ENCODE peak calls at places on chromosomes 3 and 15, in four cellular contexts. One of them, this sample, is unnamed. For H3K4me1, the result is how much of the 10 kb centered on the place peaks cover.

GRCh38 chr3:35200056-35200455 is 439.3 kb upstream of the ARPP21 start:
- DNase-seq in heart left ventricle: no peak
- DNase-seq in ovary: no peak
- DNase-seq in mesendoderm: peak
- DNase-seq in this sample: no peak

GRCh38 chr3:126212629-126213375 is 32.4 kb upstream of the ALDH1L1 start:
- DNase-seq in heart left ventricle: peak
- DNase-seq in ovary: peak
- DNase-seq in mesendoderm: peak
- DNase-seq in this sample: peak

GRCh38 chr3:137020888-137021287 is 63.1 kb downstream of the IL20RB start:
- DNase-seq in heart left ventricle: no peak
- DNase-seq in ovary: no peak
- DNase-seq in mesendoderm: no peak
- DNase-seq in this sample: no peak

GRCh38 chr3:161649900-161650484 is 153.4 kb downstream of the OTOL1 start:
- DNase-seq in heart left ventricle: no peak
- DNase-seq in ovary: no peak
- DNase-seq in mesendoderm: peak
- DNase-seq in this sample: no peak

GRCh38 chr3:32820971-32821685 is 3.3 kb downstream of the TRIM71 start:
- DNase-seq in heart left ventricle: no peak
- DNase-seq in ovary: no peak
- DNase-seq in mesendoderm: no peak
- DNase-seq in this sample: no peak

GRCh38 chr3:43246956-43247355 is 39.4 kb upstream of the SNRK start:
- DNase-seq in heart left ventricle: peak
- DNase-seq in ovary: no peak
- DNase-seq in mesendoderm: peak
- DNase-seq in this sample: no peak

GRCh38 chr3:180646187-180646790 is 33.0 kb downstream of the CCDC39 start:
- DNase-seq in heart left ventricle: no peak
- DNase-seq in ovary: no peak
- DNase-seq in mesendoderm: peak
- DNase-seq in this sample: no peak

GRCh38 chr3:66377800-66378199 is 123.0 kb downstream of the LRIG1 start:
- DNase-seq in heart left ventricle: no peak
- DNase-seq in ovary: no peak
- DNase-seq in mesendoderm: no peak
- DNase-seq in this sample: no peak

GRCh38 chr15:90035835-90036220 is 34.7 kb downstream of the ZNF710 start:
- DNase-seq in heart left ventricle: peak
- DNase-seq in ovary: no peak
- DNase-seq in mesendoderm: no peak
- DNase-seq in this sample: peak

GRCh38 chr15:70192041-70192440 is 94.3 kb upstream of the TLE3 start:
- DNase-seq in heart left ventricle: no peak
- DNase-seq in ovary: no peak
- DNase-seq in mesendoderm: no peak
- DNase-seq in this sample: no peak

GRCh38 chr15:74619916-74620635 is 4.4 kb downstream of the CLK3 start:
- DNase-seq in heart left ventricle: no peak
- DNase-seq in ovary: no peak
- DNase-seq in mesendoderm: no peak
- DNase-seq in this sample: no peak

GRCh38 chr15:96053039-96054021 is 277.2 kb upstream of the NR2F2 start:
- DNase-seq in heart left ventricle: peak
- DNase-seq in ovary: peak
- DNase-seq in mesendoderm: peak
- DNase-seq in this sample: no peak

GRCh38 chr3:197306374-197307086 is 8.1 kb upstream of the DLG1 start:
- DNase-seq in heart left ventricle: no peak
- DNase-seq in ovary: no peak
- DNase-seq in mesendoderm: peak
- DNase-seq in this sample: no peak

GRCh38 chr3:71026634-71027578 is 556.6 kb downstream of the FOXP1 start:
- DNase-seq in heart left ventricle: no peak
- DNase-seq in ovary: no peak
- DNase-seq in mesendoderm: no peak
- DNase-seq in this sample: no peak

GRCh38 chr3:89113887-89114840 is 6.7 kb downstream of the EPHA3 start:
- DNase-seq in heart left ventricle: peak
- DNase-seq in ovary: peak
- DNase-seq in mesendoderm: peak
- DNase-seq in this sample: peak

GRCh38 chr3:39524107-39524506 is 56.6 kb downstream of the MOBP start:
- DNase-seq in heart left ventricle: no peak
- DNase-seq in ovary: no peak
- DNase-seq in mesendoderm: peak
- DNase-seq in this sample: no peak

GRCh38 chr3:161927131-161927530 is 430.5 kb downstream of the OTOL1 start:
- DNase-seq in heart left ventricle: no peak
- DNase-seq in ovary: no peak
- DNase-seq in mesendoderm: no peak
- DNase-seq in this sample: no peak

GRCh38 chr3:132659000-132659369 is 624 bp downstream of the ACAD11 start:
- DNase-seq in heart left ventricle: no peak
- DNase-seq in ovary: no peak
- DNase-seq in mesendoderm: no peak
- DNase-seq in this sample: no peak

GRCh38 chr3:70982700-70983140 is 600.8 kb downstream of the FOXP1 start:
- DNase-seq in heart left ventricle: no peak
- DNase-seq in ovary: no peak
- DNase-seq in mesendoderm: peak
- DNase-seq in this sample: peak

GRCh38 chr3:171981271-171981605 is 58.1 kb upstream of the FNDC3B start:
- DNase-seq in heart left ventricle: no peak
- DNase-seq in ovary: no peak
- DNase-seq in mesendoderm: no peak
- DNase-seq in this sample: no peak

GRCh38 chr15:96047255-96047931 is 283.1 kb upstream of the NR2F2 start:
- DNase-seq in heart left ventricle: no peak
- DNase-seq in ovary: no peak
- DNase-seq in mesendoderm: no peak
- DNase-seq in this sample: no peak

GRCh38 chr3:119800844-119801243 is 18.9 kb downstream of the NR1I2 start:
- DNase-seq in heart left ventricle: no peak
- DNase-seq in ovary: no peak
- DNase-seq in mesendoderm: no peak
- DNase-seq in this sample: no peak

GRCh38 chr3:30578479-30578878 is 27.9 kb upstream of the TGFBR2 start:
- DNase-seq in heart left ventricle: no peak
- DNase-seq in ovary: no peak
- DNase-seq in mesendoderm: no peak
- DNase-seq in this sample: peak

GRCh38 chr3:4338751-4339150 is 35.6 kb downstream of the SETMAR start:
- DNase-seq in heart left ventricle: no peak
- DNase-seq in ovary: no peak
- DNase-seq in mesendoderm: no peak
- DNase-seq in this sample: no peak

GRCh38 chr3:129992781-129993180 is 18.3 kb downstream of the TRH start:
- DNase-seq in heart left ventricle: no peak
- DNase-seq in ovary: no peak
- DNase-seq in mesendoderm: peak
- DNase-seq in this sample: no peak

GRCh38 chr3:70979983-70980645 is 603.4 kb downstream of the FOXP1 start:
- DNase-seq in heart left ventricle: no peak
- DNase-seq in ovary: no peak
- DNase-seq in mesendoderm: no peak
- DNase-seq in this sample: no peak

GRCh38 chr3:195397524-195397923 is 45.3 kb downstream of the ACAP2 start:
- DNase-seq in heart left ventricle: no peak
- DNase-seq in ovary: no peak
- DNase-seq in mesendoderm: no peak
- DNase-seq in this sample: no peak

GRCh38 chr15:78540955-78541743 is 905 bp downstream of the PSMA4 start:
- DNase-seq in heart left ventricle: no peak
- DNase-seq in ovary: no peak
- DNase-seq in mesendoderm: peak
- DNase-seq in this sample: no peak

DNA sequence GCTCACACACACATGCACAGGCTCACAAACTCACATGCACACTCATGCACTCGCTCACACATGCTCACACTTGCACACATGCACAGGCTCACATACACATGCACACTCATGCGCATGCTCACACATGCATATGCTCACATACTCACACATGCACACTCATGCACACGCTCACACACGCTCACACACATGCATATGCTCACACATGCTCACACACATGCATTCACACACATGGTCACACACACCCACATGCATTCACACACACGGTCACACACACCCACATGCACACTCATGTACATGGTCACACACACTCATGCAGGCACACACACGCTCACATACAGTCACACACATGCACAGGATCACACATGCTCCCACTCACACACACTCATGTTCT is 132.8 kb upstream of the SMAD3 start:
- DNase-seq in heart left ventricle: no peak
- DNase-seq in ovary: no peak
- DNase-seq in mesendoderm: no peak
- DNase-seq in this sample: no peak
- H3K4me3 ChIP-seq in heart left ventricle: no peak
- H3K4me3 ChIP-seq in ovary: no peak
- H3K4me3 ChIP-seq in mesendoderm: no peak
- H3K4me3 ChIP-seq in this sample: no peak

DNA sequence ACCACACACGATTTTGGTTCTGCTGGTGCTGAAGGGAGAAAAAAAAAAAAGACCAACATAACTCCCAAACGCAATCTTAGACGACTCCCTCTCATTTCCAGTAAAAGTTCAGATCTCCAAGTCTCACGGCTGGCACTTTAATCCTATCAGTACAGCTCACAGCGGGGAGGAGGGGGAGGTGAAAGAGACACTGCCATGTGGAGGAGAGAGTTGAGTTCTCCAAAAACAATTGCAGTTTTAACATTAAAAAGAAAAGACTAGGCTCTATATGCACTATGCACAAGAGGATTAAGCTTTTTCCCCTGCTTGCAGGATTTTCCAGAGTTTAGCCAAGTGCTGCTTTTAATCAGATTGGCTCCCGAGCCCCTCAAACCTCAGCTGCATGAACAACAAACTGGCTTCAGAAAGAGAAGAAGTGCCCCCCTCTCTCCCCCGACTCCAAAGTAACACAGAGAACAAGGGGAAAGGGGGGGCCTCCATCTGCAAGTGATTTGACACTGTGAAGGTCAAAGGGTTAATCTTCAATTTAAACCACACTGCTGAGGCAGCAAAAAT is 16.7 kb downstream of the BMF start:
- DNase-seq in heart left ventricle: no peak
- DNase-seq in ovary: no peak
- DNase-seq in mesendoderm: peak
- DNase-seq in this sample: no peak
- H3K4me1 ChIP-seq in heart left ventricle: under half
- H3K4me1 ChIP-seq in ovary: half or more
- H3K4me1 ChIP-seq in mesendoderm: under half
- H3K4me1 ChIP-seq in this sample: under half

DNA sequence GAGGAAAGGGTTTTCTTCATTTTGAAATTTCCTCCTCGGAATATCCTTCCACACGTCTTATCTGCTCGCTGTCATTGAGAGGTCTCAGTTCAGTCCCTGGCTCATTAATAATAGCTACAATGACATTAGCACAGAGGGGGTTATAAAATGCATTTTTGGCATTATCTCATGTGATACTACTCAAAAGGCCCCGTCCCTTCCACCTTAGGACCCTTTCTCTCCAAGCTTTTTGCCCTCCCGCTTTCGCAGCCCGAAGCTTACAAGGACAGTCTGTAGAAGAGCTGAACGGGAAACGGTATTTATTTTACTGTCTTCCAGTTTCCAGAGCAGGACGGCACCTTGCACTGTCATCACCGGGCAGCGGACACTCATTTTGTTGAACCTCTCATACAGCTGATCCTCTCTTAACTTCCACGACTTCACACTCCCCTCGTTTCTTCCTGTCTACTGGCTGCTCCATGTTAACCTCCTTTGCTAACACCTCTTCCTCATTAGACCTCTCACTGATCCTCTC is 5.6 kb upstream of the PLEKHO2 start:
- DNase-seq in heart left ventricle: no peak
- DNase-seq in ovary: no peak
- DNase-seq in mesendoderm: no peak
- DNase-seq in this sample: no peak
- H3K4me3 ChIP-seq in heart left ventricle: peak
- H3K4me3 ChIP-seq in ovary: peak
- H3K4me3 ChIP-seq in mesendoderm: no peak
- H3K4me3 ChIP-seq in this sample: no peak

GRCh38 chr3:188469228-188469885 is 315.4 kb downstream of the LPP start:
- DNase-seq in heart left ventricle: no peak
- DNase-seq in ovary: no peak
- DNase-seq in mesendoderm: no peak
- DNase-seq in this sample: no peak

GRCh38 chr3:188468672-188469071 is 314.7 kb downstream of the LPP start:
- DNase-seq in heart left ventricle: no peak
- DNase-seq in ovary: peak
- DNase-seq in mesendoderm: no peak
- DNase-seq in this sample: no peak

GRCh38 chr3:188472331-188472730 is 318.4 kb downstream of the LPP start:
- DNase-seq in heart left ventricle: no peak
- DNase-seq in ovary: no peak
- DNase-seq in mesendoderm: no peak
- DNase-seq in this sample: no peak

GRCh38 chr3:188468196-188468595 is 314.2 kb downstream of the LPP start:
- DNase-seq in heart left ventricle: no peak
- DNase-seq in ovary: no peak
- DNase-seq in mesendoderm: no peak
- DNase-seq in this sample: no peak

GRCh38 chr3:188470508-188471130 is 316.7 kb downstream of the LPP start:
- DNase-seq in heart left ventricle: no peak
- DNase-seq in ovary: no peak
- DNase-seq in mesendoderm: peak
- DNase-seq in this sample: no peak
- H3K4me1 ChIP-seq in heart left ventricle: under half
- H3K4me1 ChIP-seq in ovary: under half
- H3K4me1 ChIP-seq in mesendoderm: under half
- H3K4me1 ChIP-seq in this sample: under half

GRCh38 chr3:187368765-187369450 is 723 bp downstream of the RTP4 start:
- DNase-seq in heart left ventricle: no peak
- DNase-seq in ovary: no peak
- DNase-seq in mesendoderm: no peak
- DNase-seq in this sample: no peak
- H3K4me3 ChIP-seq in heart left ventricle: peak
- H3K4me3 ChIP-seq in ovary: peak
- H3K4me3 ChIP-seq in mesendoderm: no peak
- H3K4me3 ChIP-seq in this sample: peak